ENCODE peak calls at places on chromosome 3, in four cellular contexts. Z is HCT116, X is SK-N-SH, E is A549. B is an unnamed sample.

GRCh38 chr3:46705751-46706572 is 4.8 kb downstream of the TMIE start:
- DNase-seq in Z (no peak), X (no peak), E (no peak), B (no peak)

GRCh38 chr3:139425745-139426400 is 36.4 kb upstream of the COPB2 start:
- DNase-seq in Z (no peak), X (no peak), E (no peak), B (no peak)

GRCh38 chr3:120487079-120487693 is 36.4 kb upstream of the FSTL1 start:
- DNase-seq in Z (no peak), X (no peak), E (no peak), B (no peak)

GRCh38 chr3:176513604-176514003 is 683.7 kb downstream of the TBL1XR1 start:
- DNase-seq in Z (no peak), X (no peak), E (no peak), B (no peak)

GRCh38 chr3:46422617-46423016 is 15.6 kb downstream of the CCRL2 start:
- DNase-seq in Z (no peak), X (no peak), E (no peak), B (no peak)

GRCh38 chr3:127697531-127698240 is 24.9 kb downstream of the ABTB1 start:
- DNase-seq in Z (peak), X (peak), E (peak), B (peak)

GRCh38 chr3:178476886-178477285 is 59.4 kb upstream of the KCNMB2 start:
- DNase-seq in Z (no peak), X (no peak), E (no peak), B (no peak)

GRCh38 chr3:171347017-171347979 is 112.9 kb downstream of the TNIK start:
- DNase-seq in Z (no peak), X (no peak), E (no peak), B (peak)

GRCh38 chr3:16890605-16891333 is 6.0 kb downstream of the PLCL2 start:
- DNase-seq in Z (no peak), X (no peak), E (no peak), B (no peak)

GRCh38 chr3:36677331-36678007 is 86.9 kb downstream of the DCLK3 start:
- DNase-seq in Z (peak), X (no peak), E (peak), B (no peak)

GRCh38 chr3:98952404-98952803 is 50.9 kb upstream of the DCBLD2 start:
- DNase-seq in Z (no peak), X (no peak), E (no peak), B (no peak)

GRCh38 chr3:89795506-89795905 is 688.1 kb downstream of the EPHA3 start:
- DNase-seq in Z (no peak), X (no peak), E (no peak), B (no peak)

GRCh38 chr3:17156864-17157263 is 272.1 kb downstream of the PLCL2 start:
- DNase-seq in Z (no peak), X (no peak), E (no peak), B (no peak)

GRCh38 chr3:124824286-124824915 is 62.8 kb downstream of the ITGB5 start:
- DNase-seq in Z (no peak), X (no peak), E (no peak), B (no peak)

GRCh38 chr3:67790043-67790442 is 135.6 kb upstream of the SUCLG2 start:
- DNase-seq in Z (peak), X (peak), E (peak), B (peak)

GRCh38 chr3:99952306-99952705 is 134.6 kb downstream of the CMSS1 start:
- DNase-seq in Z (no peak), X (no peak), E (no peak), B (no peak)

GRCh38 chr3:128727996-128728395 is 2.0 kb downstream of the RAB7A start:
- DNase-seq in Z (no peak), X (no peak), E (no peak), B (no peak)

GRCh38 chr3:107520535-107520934 is 2.2 kb upstream of the BBX start:
- DNase-seq in Z (no peak), X (no peak), E (no peak), B (no peak)

GRCh38 chr3:55818485-55818884 is 331.4 kb upstream of the WNT5A start:
- DNase-seq in Z (no peak), X (no peak), E (no peak), B (no peak)

GRCh38 chr3:107892960-107893359 is 197.9 kb downstream of the CD47 start:
- DNase-seq in Z (no peak), X (no peak), E (no peak), B (no peak)

GRCh38 chr3:73500321-73500720 is 124.4 kb downstream of the PDZRN3 start:
- DNase-seq in Z (no peak), X (no peak), E (no peak), B (no peak)

GRCh38 chr3:31235062-31235704 is 297.5 kb upstream of the STT3B start:
- DNase-seq in Z (no peak), X (peak), E (no peak), B (no peak)

GRCh38 chr3:179760944-179761343 is 108.1 kb downstream of the USP13 start:
- DNase-seq in Z (no peak), X (no peak), E (peak), B (no peak)

GRCh38 chr3:88032245-88032644 is 26.6 kb downstream of the CGGBP1 start:
- DNase-seq in Z (no peak), X (no peak), E (no peak), B (no peak)

GRCh38 chr3:169659096-169659521 is 4.4 kb downstream of the MECOM start:
- DNase-seq in Z (no peak), X (peak), E (no peak), B (no peak)

GRCh38 chr3:109809513-109809912 is 472.2 kb upstream of the DPPA4 start:
- DNase-seq in Z (no peak), X (no peak), E (no peak), B (no peak)
- TF ChIP-seq MAX in Z (no peak), X (no peak), E (no peak), B (no peak)

GRCh38 chr3:155647988-155648591 is 96.8 kb downstream of the PLCH1 start:
- DNase-seq in Z (no peak), X (no peak), E (no peak), B (no peak)
- TF ChIP-seq MAX in Z (no peak), X (no peak), E (no peak), B (no peak)

GRCh38 chr3:65262554-65262953 is 574.8 kb upstream of the ADAMTS9 start:
- DNase-seq in Z (no peak), X (no peak), E (no peak), B (no peak)
- TF ChIP-seq MAX in Z (no peak), X (no peak), E (no peak), B (no peak)

GRCh38 chr3:182609575-182610156 is 183.6 kb upstream of the ATP11B start:
- DNase-seq in Z (peak), X (no peak), E (no peak), B (no peak)
- TF ChIP-seq MAX in Z (no peak), X (no peak), E (no peak), B (no peak)

GRCh38 chr3:184156522-184156955 is 1.4 kb downstream of the DVL3 start:
- DNase-seq in Z (no peak), X (peak), E (no peak), B (no peak)
- TF ChIP-seq MAX in Z (peak), X (peak), E (no peak), B (no peak)

GRCh38 chr3:168416446-168416845 is 320.7 kb upstream of the GOLIM4 start:
- DNase-seq in Z (no peak), X (no peak), E (no peak), B (no peak)
- TF ChIP-seq MAX in Z (no peak), X (no peak), E (no peak), B (no peak)

GRCh38 chr3:20589275-20589674 is 403.3 kb upstream of the SGO1 start:
- DNase-seq in Z (no peak), X (no peak), E (no peak), B (no peak)

GRCh38 chr3:20583648-20584047 is 397.6 kb upstream of the SGO1 start:
- DNase-seq in Z (no peak), X (no peak), E (no peak), B (no peak)
- TF ChIP-seq MAX in Z (no peak), X (no peak), E (no peak), B (no peak)

DNA sequence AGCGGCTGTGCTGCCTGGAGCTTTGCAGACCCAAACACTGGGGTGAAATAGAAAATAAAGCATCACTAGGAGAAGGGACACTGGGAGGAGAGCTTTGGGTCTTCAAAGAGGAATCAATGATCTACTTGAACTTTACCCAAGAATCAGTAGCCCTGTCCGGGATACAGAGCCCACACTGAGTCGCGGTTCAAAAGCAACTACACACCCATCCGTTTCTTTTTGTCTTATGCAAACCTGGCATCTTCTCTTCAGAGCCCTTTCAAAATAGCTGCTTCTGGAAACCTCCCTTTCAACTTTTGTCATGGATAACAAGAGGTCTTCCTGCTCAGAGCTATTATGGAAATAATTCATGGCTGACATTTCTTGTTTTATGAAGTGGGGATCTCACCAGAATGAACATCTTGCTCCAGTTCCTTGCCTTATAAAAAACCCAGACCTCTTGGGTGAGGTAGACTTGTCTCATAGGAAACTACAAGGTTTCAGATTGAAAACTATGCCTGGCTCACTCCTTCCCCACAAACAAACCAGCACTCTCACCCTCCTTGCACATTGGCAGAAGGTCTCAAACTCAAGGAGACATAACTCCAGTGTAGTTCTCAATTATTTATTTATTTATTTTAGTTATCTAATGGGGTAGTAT is 115.1 kb upstream of the ARHGEF3 start:
- DNase-seq in Z (no peak), X (no peak), E (no peak), B (no peak)
- TF ChIP-seq MAX in Z (no peak), X (no peak), E (no peak), B (no peak)

GRCh38 chr3:149702691-149703426 is 45.0 kb upstream of the WWTR1 start:
- DNase-seq in Z (no peak), X (no peak), E (no peak), B (no peak)
- TF ChIP-seq MAX in Z (no peak), X (peak), E (no peak), B (no peak)

B was measured in GM12878.